ENCODE peak calls at places on chromosomes 7 and 10, in six cellular contexts. N is sigmoid colon, E is spleen, A is stomach, U is heart left ventricle, C is A549. O is an unnamed sample.

GRCh38 chr7:41886906-41887311 is 184.0 kb upstream of the INHBA start:
- DNase-seq in N (peak; percentile 87), E (no peak), A (peak; percentile 28), U (peak; percentile 71), C (no peak), O (peak; percentile 10)

GRCh38 chr7:137343483-137343841 is at the start of gene PTN:
- DNase-seq in N (peak; percentile 78), E (no peak), A (no peak), U (peak; percentile 42), C (no peak), O (no peak)

GRCh38 chr7:157006205-157006747 is 4.2 kb downstream of the MNX1 start:
- DNase-seq in N (no peak), E (peak; percentile 76), A (no peak), U (no peak), C (no peak), O (no peak)

GRCh38 chr10:59290448-59290847 is 71.9 kb downstream of the FAM13C start:
- DNase-seq in N (no peak), E (no peak), A (no peak), U (no peak), C (no peak), O (no peak)

GRCh38 chr7:8197994-8198698 is 63.8 kb downstream of the ICA1 start:
- DNase-seq in N (no peak), E (no peak), A (no peak), U (no peak), C (no peak), O (no peak)

GRCh38 chr10:73946253-73947145 is 35.6 kb downstream of the PLAU start:
- DNase-seq in N (peak; percentile 30), E (peak; percentile 6), A (no peak), U (no peak), C (no peak), O (no peak)

GRCh38 chr10:14670551-14671240 is 104.0 kb downstream of the FAM107B start:
- DNase-seq in N (peak; percentile 72), E (no peak), A (no peak), U (no peak), C (peak; percentile 55), O (no peak)

GRCh38 chr10:5665380-5666323 is 743 bp downstream of the ASB13 start:
- DNase-seq in N (no peak), E (peak; percentile 84), A (no peak), U (no peak), C (peak; percentile 40), O (no peak)

GRCh38 chr7:110835209-110835608 is 255.7 kb upstream of the LRRN3 start:
- DNase-seq in N (no peak), E (no peak), A (no peak), U (no peak), C (no peak), O (no peak)

GRCh38 chr7:16645593-16646426 is at the start of the genes ANKMY2 and BZW2:
- DNase-seq in N (peak; percentile 98), E (peak; percentile 99), A (peak; percentile 94), U (peak; percentile 98), C (peak; percentile 94), O (peak; percentile 96)

GRCh38 chr10:43892062-43892765 is 243.5 kb upstream of the ZNF32 start:
- DNase-seq in N (no peak), E (no peak), A (no peak), U (no peak), C (no peak), O (no peak)

GRCh38 chr10:110225441-110225755 is 18.0 kb downstream of the MXI1 start:
- DNase-seq in N (no peak), E (no peak), A (no peak), U (no peak), C (no peak), O (no peak)

GRCh38 chr10:110226926-110227641 is 19.7 kb downstream of the MXI1 start:
- DNase-seq in N (peak; percentile 85), E (peak; percentile 95), A (peak; percentile 64), U (peak; percentile 77), C (peak; percentile 67), O (peak; percentile 73)

GRCh38 chr10:110224992-110225391 is 17.6 kb downstream of the MXI1 start:
- DNase-seq in N (no peak), E (peak; percentile 75), A (no peak), U (no peak), C (no peak), O (no peak)

GRCh38 chr10:110226555-110226925 is 19.1 kb downstream of the MXI1 start:
- DNase-seq in N (peak; percentile 97), E (no peak), A (peak; percentile 92), U (peak; percentile 93), C (peak; percentile 55), O (peak; percentile 88)

DNA sequence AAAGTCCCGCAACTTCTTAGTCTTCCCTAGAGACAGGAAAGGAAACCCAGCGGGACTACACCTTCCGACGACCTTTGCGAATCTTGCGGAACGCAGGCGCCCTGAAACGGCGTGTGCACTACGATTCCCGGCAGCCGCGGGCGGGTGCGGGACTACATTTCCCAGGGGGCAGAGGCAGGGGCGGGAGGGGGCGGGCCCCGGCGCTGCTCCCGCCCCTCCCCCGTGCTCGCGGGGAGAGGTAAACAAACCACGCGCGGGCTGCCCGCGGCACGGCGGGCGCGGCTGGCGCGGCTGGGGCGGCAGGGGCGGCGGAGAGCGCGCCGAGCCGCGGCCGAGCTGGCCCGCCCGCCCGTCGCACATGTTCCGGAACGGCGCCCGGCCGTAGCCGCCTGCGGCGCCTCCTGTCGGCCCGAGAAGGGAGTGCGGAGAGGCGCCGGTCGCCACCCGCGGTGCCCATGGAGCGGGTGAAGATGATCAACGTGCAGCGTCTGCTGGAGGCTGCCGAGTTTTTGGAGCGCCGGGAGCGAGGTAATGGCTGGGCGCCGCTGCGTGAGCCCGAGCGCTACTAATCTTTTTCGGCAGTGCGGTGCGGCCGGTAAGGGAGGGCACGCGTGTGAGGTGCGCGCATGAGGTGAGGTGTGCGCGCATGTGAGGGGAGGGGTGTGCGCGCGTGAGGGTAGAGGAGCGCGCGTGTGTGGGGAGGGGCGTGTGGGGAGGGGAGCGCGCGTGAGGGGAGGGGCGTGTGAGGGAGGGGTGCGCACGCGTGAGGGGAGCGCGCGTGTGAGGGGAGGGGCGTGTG is 18.6 kb downstream of the MXI1 start:
- DNase-seq in N (peak; percentile 97), E (peak; percentile 96), A (peak; percentile 93), U (peak; percentile 95), C (peak; percentile 74), O (peak; percentile 87)
- TF ChIP-seq POLR2A in N (no peak), E (no peak), A (no peak), U (peak; percentile 39), C (no peak), O (peak; percentile 86)

DNA sequence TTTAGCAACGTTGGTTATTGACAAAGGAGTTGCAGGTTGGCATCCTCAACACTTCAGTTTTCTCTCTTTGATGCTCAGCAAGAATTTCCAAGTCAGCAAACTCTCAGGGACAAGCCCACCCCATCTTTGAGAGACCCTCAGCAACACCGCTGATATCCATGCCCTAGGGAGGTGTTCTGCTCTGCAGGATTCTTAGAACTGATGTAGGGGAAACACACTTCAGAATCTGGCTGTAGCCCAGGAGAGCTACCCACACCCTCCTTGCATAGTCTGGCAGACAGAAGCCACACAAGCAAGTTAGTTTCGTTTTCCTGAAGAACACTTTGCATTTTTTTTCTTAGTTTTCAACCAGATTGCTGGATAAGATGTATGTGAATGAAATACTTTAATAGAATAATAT is 827 bp downstream of the SAMD9L start:
- DNase-seq in N (peak; percentile 55), E (peak; percentile 64), A (peak; percentile 27), U (peak; percentile 40), C (peak; percentile 10), O (no peak)
- H3K4me3 ChIP-seq in N (peak overlapping the region; percentile 47), E (peak overlapping the region; percentile 52), A (peak overlapping the region; percentile 30), U (peak overlapping the region; percentile 47), C (peak overlapping the region; percentile 20), O (peak overlapping the region; percentile 50)

DNA sequence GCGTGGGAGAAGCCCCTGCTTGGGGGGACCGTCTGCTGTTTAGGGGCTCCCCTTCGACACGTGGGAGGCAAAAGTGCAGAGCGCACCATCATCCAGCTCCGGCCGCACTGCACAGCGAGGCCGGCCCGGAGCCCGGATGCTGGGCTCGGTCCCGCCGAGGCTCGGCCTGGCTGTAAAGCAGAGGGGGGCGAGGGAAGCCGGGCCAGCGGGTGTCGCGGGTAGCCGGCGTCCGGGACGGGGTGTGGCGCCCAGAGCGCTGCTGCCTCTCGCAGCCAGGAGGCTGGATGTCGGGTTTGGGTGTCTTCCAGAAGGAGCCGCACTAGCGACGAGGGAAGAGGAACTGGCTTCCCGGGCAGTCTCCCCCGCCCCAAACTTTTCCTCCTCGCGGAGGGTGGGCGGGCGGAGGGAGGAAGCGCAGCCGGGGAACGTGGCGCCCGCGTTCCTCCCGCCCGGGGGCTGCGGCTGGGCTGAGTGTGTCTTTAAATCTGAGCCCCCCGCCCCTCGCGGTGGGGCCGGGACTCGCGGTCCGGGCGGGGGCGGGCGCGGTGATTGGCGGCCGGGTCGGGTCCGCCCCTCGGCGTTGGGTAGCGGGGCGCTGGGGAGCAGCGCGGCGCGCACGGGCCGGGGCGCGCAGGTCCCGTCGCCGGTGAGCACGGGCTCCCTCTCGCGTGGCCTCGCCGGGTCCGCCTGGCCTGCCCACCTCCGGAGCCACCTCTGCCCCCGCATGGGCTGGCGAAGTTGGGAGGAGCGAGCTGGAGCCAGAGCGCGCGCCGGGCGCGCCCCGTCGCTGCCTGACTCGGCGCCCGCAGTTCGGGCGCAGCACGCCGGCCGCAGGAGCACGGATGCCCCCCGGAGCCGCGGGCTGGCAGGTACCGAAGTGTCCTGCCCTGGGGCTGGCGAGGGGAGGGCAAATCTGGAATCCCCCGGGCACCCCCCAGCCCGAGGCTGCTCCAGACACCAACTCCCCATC is at the start of gene PALD1:
- DNase-seq in N (peak; percentile 91), E (peak; percentile 89), A (peak; percentile 44), U (peak; percentile 85), C (peak; percentile 71), O (peak; percentile 46)
- TF ChIP-seq POLR2A in N (peak; percentile 20), E (no peak), A (no peak), U (peak; percentile 23), C (peak; percentile 73), O (peak; percentile 39)

GRCh38 chr7:1025747-1026581 is 18.4 kb upstream of the GPR146 start:
- DNase-seq in N (no peak), E (peak; percentile 73), A (no peak), U (no peak), C (no peak), O (no peak)
- H3K4me3 ChIP-seq in N (no peak overlapping the region), E (no peak overlapping the region), A (no peak overlapping the region), U (no peak overlapping the region), C (no peak overlapping the region), O (no peak overlapping the region)

O was measured in gastrocnemius medialis.